ENCODE peak calls at places on chromosomes 16 and 17, in nine cellular contexts. N is tibial nerve; H is left ventricle myocardium inferior; P is ovary; X is IMR-90; B is heart left ventricle; U is CD4-positive, alpha-beta T cell; A is HFF-Myc; S is WERI-Rb-1. W is an unnamed sample.

GRCh38 chr16:71628810-71629209 is 2.8 kb downstream of the MARVELD3 start:
- DNase-seq in X (no peak), B (no peak), P (no peak), U (no peak), H (no peak), A (no peak), S (no peak), N (no peak), W (no peak)

GRCh38 chr16:88876942-88877526 is 10.6 kb upstream of the PABPN1L start:
- DNase-seq in U (no peak), N (no peak), S (no peak), A (no peak), B (no peak), P (no peak), H (no peak), X (no peak), W (no peak)

GRCh38 chr17:50139950-50140885 is 10.3 kb upstream of the SAMD14 start:
- DNase-seq in P (peak; percentile 81), N (peak; percentile 80), B (peak; percentile 84), U (peak; percentile 85), A (no peak), H (peak; percentile 81), X (peak; percentile 73), S (peak; percentile 89), W (no peak)

GRCh38 chr16:88672776-88673175 is 9.9 kb upstream of the MVD start:
- DNase-seq in S (peak; percentile 40), H (no peak), A (no peak), U (no peak), B (no peak), P (no peak), N (no peak), X (no peak), W (no peak)

GRCh38 chr16:82240111-82240510 is 70.1 kb upstream of the MPHOSPH6 start:
- DNase-seq in A (no peak), P (no peak), B (no peak), H (no peak), S (no peak), X (peak; percentile 6), U (no peak), N (no peak), W (no peak)

GRCh38 chr17:51869387-51869786 is 289.1 kb downstream of the CA10 start:
- DNase-seq in H (no peak), A (no peak), P (no peak), B (no peak), S (no peak), U (no peak), N (no peak), X (no peak), W (no peak)

GRCh38 chr17:76202516-76202915 is 37.8 kb downstream of the RNF157 start:
- DNase-seq in X (peak; percentile 9), P (no peak), B (no peak), S (no peak), N (no peak), U (no peak), A (no peak), H (no peak), W (no peak)

GRCh38 chr16:82846806-82847205 is 220.0 kb downstream of the CDH13 start:
- DNase-seq in A (no peak), X (no peak), U (no peak), H (no peak), B (no peak), N (no peak), P (no peak), S (no peak), W (no peak)

GRCh38 chr16:3187798-3188674 is at the start of gene OR1F1:
- DNase-seq in S (peak; percentile 57), B (no peak), U (no peak), X (peak; percentile 80), P (no peak), N (no peak), H (no peak), A (peak; percentile 68), W (peak; percentile 44)

DNA sequence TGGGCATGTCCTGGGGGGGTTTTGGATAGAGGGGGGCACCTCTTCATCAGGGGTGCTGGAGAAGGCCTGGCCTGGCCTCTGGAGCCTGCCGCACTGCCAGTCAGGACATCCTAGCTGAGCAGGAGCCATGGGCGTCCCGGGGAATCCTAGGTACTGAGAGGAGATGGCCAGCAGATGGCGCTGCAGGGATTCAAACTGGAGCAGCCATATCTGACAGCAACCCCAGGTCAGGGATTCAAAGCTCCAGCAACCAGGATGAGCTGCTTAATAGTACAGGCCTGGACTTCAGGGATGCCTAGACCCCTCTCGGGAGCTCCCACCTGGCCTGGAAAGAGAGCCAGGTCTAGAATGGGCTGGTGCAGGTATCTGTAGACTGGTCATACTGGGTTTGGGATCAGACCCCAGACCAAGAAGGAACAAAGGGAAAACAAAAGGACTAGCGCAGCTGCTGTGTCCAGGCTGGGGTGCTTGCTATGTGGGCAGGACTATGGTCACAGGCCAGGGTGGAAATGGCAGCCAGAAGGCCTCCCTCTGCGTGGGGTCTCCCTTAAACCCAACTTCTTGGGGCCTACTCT is 306.9 kb upstream of the RBFOX1 start:
- DNase-seq in H (peak; percentile 58), X (no peak), B (peak; percentile 81), P (peak; percentile 68), N (peak; percentile 52), U (no peak), A (no peak), S (peak; percentile 90), W (no peak)
- TF ChIP-seq CTCF in H (peak; percentile 75), X (no peak), B (peak; percentile 56), P (no peak), N (peak; percentile 35), U (no peak), A (peak; percentile 20), S (peak; percentile 82), W (no peak)

DNA sequence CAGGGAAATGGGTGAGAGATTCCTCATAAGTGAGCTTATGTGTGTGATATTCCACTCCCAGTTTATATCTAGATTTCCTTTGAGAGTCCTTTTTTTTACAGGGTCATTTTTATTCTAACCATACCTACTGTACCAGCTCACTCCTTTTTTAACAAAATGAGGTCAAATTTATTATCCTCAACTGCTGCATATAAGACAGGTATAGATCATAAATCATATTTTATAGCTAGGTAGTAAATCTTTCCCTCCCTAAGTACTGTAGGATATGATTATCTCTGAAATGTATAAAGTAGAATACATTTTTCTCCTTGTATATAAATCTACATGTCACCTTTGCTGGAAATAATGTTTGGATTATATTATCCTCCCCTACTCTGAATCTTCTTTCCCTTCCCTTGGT is 31.5 kb downstream of the AP2B1 start:
- DNase-seq in U (no peak), P (no peak), H (no peak), N (no peak), X (no peak), B (no peak), A (no peak), S (no peak), W (no peak)
- TF ChIP-seq CTCF in U (no peak), P (no peak), H (no peak), N (no peak), X (no peak), B (no peak), A (no peak), S (no peak), W (no peak)

GRCh38 chr16:30941600-30942420 is 7.1 kb upstream of the ORAI3 start:
- DNase-seq in N (peak; percentile 48), P (peak; percentile 67), A (peak; percentile 51), X (peak; percentile 58), H (peak; percentile 77), S (peak; percentile 83), B (peak; percentile 82), U (peak; percentile 67), W (no peak)
- TF ChIP-seq CTCF in N (peak; percentile 90), P (peak; percentile 55), A (peak; percentile 92), X (peak; percentile 80), H (peak; percentile 92), S (peak; percentile 98), B (peak; percentile 91), U (peak; percentile 87), W (peak; percentile 88)

GRCh38 chr16:1610841-1611653 is 825 bp downstream of the IFT140 start:
- DNase-seq in X (no peak), A (peak; percentile 17), B (no peak), P (peak; percentile 39), N (no peak), H (no peak), U (peak; percentile 34), S (no peak), W (no peak)

GRCh38 chr16:1606774-1607173 is 5.1 kb downstream of the IFT140 start:
- DNase-seq in P (no peak), H (no peak), A (no peak), X (no peak), S (no peak), U (no peak), B (no peak), N (no peak), W (no peak)

GRCh38 chr16:1613240-1613639 is 1.1 kb downstream of the CRAMP1 start:
- DNase-seq in H (no peak), U (no peak), X (no peak), S (no peak), A (no peak), B (no peak), P (no peak), N (no peak), W (no peak)

GRCh38 chr16:1612320-1613111 is at the start of gene CRAMP1:
- DNase-seq in P (no peak), H (no peak), X (no peak), N (no peak), B (no peak), A (no peak), U (peak; percentile 35), S (peak; percentile 11), W (no peak)

GRCh38 chr16:1610071-1610840 is 1.6 kb downstream of the IFT140 start:
- DNase-seq in U (peak; percentile 95), H (peak; percentile 88), B (peak; percentile 90), N (peak; percentile 84), S (peak; percentile 88), A (peak; percentile 49), X (peak; percentile 73), P (peak; percentile 94), W (no peak)
- TF ChIP-seq CTCF in U (no peak), H (no peak), B (no peak), N (no peak), S (no peak), A (no peak), X (no peak), P (no peak), W (no peak)

GRCh38 chr16:86224126-86224525 is 286.2 kb upstream of the FOXF1 start:
- DNase-seq in B (no peak), U (no peak), P (no peak), S (no peak), H (no peak), A (no peak), X (no peak), N (no peak), W (no peak)
- TF ChIP-seq CTCF in B (no peak), U (no peak), P (no peak), S (no peak), H (no peak), A (peak; percentile 13), X (peak; percentile 13), N (no peak), W (no peak)

GRCh38 chr17:56602292-56603130 is 9.0 kb downstream of the NOG start:
- DNase-seq in X (no peak), U (peak; percentile 60), S (peak; percentile 49), N (no peak), B (no peak), H (no peak), P (no peak), A (no peak), W (no peak)
- TF ChIP-seq CTCF in X (no peak), U (no peak), S (no peak), N (no peak), B (no peak), H (no peak), P (no peak), A (no peak), W (no peak)

GRCh38 chr17:2068101-2068518 is 13.2 kb downstream of the HIC1 start:
- DNase-seq in B (no peak), X (peak; percentile 90), A (no peak), P (no peak), H (no peak), U (no peak), S (no peak), N (no peak), W (peak; percentile 84)
- TF ChIP-seq CTCF in B (no peak), X (peak; percentile 47), A (peak; percentile 8), P (no peak), H (no peak), U (no peak), S (no peak), N (no peak), W (peak; percentile 52)